ENCODE peak calls at places on chromosomes 4 and X, in five cellular contexts. One of them, this sample, is unnamed.

GRCh38 chr4:128130621-128131020 is 69.5 kb downstream of the LARP1B start:
- DNase-seq in K562: no peak
- DNase-seq in GM12878: no peak
- DNase-seq in HepG2: no peak
- DNase-seq in SK-N-SH: no peak
- DNase-seq in this sample: no peak

GRCh38 chrX:65677954-65678469 is 10.6 kb downstream of the MSN start:
- DNase-seq in GM12878: no peak
- DNase-seq in K562: no peak
- DNase-seq in SK-N-SH: no peak
- DNase-seq in HepG2: no peak
- DNase-seq in this sample: peak

GRCh38 chrX:50700921-50701320 is 113.1 kb downstream of the SHROOM4 start:
- DNase-seq in SK-N-SH: no peak
- DNase-seq in GM12878: no peak
- DNase-seq in HepG2: no peak
- DNase-seq in K562: no peak
- DNase-seq in this sample: no peak

GRCh38 chr4:78417603-78418002 is 134.0 kb upstream of the ANXA3 start:
- DNase-seq in K562: no peak
- DNase-seq in HepG2: no peak
- DNase-seq in GM12878: no peak
- DNase-seq in SK-N-SH: no peak
- DNase-seq in this sample: no peak

GRCh38 chrX:100445593-100445992 is 35.5 kb upstream of the PCDH19 start:
- DNase-seq in HepG2: no peak
- DNase-seq in K562: no peak
- DNase-seq in SK-N-SH: no peak
- DNase-seq in GM12878: no peak
- DNase-seq in this sample: no peak

GRCh38 chrX:97290199-97290598 is 406.5 kb downstream of the RPA4 start:
- DNase-seq in SK-N-SH: no peak
- DNase-seq in HepG2: peak
- DNase-seq in K562: no peak
- DNase-seq in GM12878: no peak
- DNase-seq in this sample: no peak

GRCh38 chr4:186067757-186068385 is 1.1 kb upstream of the TLR3 start:
- DNase-seq in K562: peak
- DNase-seq in SK-N-SH: peak
- DNase-seq in GM12878: peak
- DNase-seq in HepG2: peak
- DNase-seq in this sample: no peak

GRCh38 chr4:3270141-3270611 is 21.2 kb downstream of the MSANTD1 start:
- DNase-seq in HepG2: no peak
- DNase-seq in SK-N-SH: peak
- DNase-seq in K562: no peak
- DNase-seq in GM12878: no peak
- DNase-seq in this sample: no peak

GRCh38 chr4:93384897-93385296 is 443.7 kb upstream of the ATOH1 start:
- DNase-seq in SK-N-SH: no peak
- DNase-seq in K562: no peak
- DNase-seq in HepG2: no peak
- DNase-seq in GM12878: no peak
- DNase-seq in this sample: peak

GRCh38 chr4:5338511-5338910 is 287.2 kb downstream of the STK32B start:
- DNase-seq in K562: no peak
- DNase-seq in GM12878: no peak
- DNase-seq in SK-N-SH: no peak
- DNase-seq in HepG2: no peak
- DNase-seq in this sample: no peak

GRCh38 chrX:22922961-22923360 is 76.8 kb upstream of the DDX53 start:
- DNase-seq in SK-N-SH: no peak
- DNase-seq in HepG2: no peak
- DNase-seq in GM12878: no peak
- DNase-seq in K562: no peak
- DNase-seq in this sample: no peak

GRCh38 chr4:179415842-179416223 is 1973.6 kb upstream of the AGA start:
- DNase-seq in K562: no peak
- DNase-seq in SK-N-SH: no peak
- DNase-seq in HepG2: no peak
- DNase-seq in GM12878: no peak
- DNase-seq in this sample: no peak

DNA sequence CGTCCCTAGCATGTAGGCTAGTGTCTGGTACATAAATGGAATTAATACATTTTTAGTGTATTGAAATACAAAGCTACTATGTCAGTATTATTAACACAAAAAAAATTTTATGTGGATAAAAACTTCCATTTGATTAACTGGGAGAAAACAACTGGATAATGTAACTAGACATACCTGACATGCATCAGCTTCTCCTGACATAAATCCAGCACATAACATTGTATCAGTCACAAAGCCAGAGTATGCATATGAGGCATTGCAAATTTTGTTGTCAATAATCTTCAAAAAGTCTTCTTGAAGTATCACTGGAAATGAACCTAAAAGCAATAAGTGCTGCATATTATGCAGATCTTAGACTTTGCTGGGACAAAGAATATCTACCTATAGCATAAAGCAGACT is 16.9 kb downstream of the TMPRSS11B start:
- DNase-seq in GM12878: no peak
- DNase-seq in K562: no peak
- DNase-seq in HepG2: no peak
- DNase-seq in SK-N-SH: no peak
- DNase-seq in this sample: no peak
- TF ChIP-seq EP300 in GM12878: no peak
- TF ChIP-seq EP300 in K562: no peak
- TF ChIP-seq EP300 in HepG2: no peak
- TF ChIP-seq EP300 in SK-N-SH: no peak
- TF ChIP-seq EP300 in this sample: no peak

DNA sequence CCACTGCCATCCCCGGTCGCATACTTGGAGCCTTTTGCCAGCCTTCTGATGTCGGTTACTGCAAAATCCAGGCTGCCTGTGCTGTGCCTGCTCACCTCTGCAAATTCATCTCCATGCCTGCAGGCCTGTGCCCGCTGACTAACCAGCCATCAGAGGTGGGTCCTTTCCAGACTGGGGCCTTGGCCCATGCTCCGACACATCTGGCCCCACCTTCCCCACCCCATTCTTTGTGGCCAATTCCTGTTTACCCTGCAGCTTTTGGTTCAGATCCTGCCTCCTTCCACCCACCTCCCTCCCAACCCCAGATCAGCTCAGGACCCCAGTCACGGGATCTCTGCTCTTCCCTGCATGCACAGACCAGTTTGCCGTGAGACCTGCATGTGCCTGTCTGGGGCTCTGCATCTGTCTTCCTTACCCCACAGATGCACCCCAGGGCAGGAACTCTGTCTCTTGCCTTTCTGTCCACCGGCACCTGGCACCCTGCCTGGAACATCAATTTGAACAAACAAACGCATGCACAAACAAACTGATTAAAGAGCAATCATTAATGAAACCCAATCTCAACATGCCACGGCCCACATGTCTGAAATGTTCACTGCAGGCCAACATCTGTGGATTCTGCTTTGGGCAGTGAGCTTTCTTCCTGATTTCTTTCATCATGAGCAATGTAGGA is 112.8 kb upstream of the PSAPL1 start:
- DNase-seq in HepG2: no peak
- DNase-seq in K562: no peak
- DNase-seq in SK-N-SH: peak
- DNase-seq in GM12878: no peak
- DNase-seq in this sample: no peak
- TF ChIP-seq REST in HepG2: no peak
- TF ChIP-seq REST in K562: no peak
- TF ChIP-seq REST in SK-N-SH: no peak
- TF ChIP-seq REST in GM12878: no peak
- TF ChIP-seq REST in this sample: no peak

GRCh38 chr4:8220661-8221446 is 21.8 kb downstream of the SH3TC1 start:
- DNase-seq in SK-N-SH: no peak
- DNase-seq in K562: no peak
- DNase-seq in HepG2: no peak
- DNase-seq in GM12878: no peak
- DNase-seq in this sample: no peak

GRCh38 chr4:8222609-8223391 is 23.7 kb downstream of the SH3TC1 start:
- DNase-seq in HepG2: no peak
- DNase-seq in SK-N-SH: peak
- DNase-seq in GM12878: no peak
- DNase-seq in K562: no peak
- DNase-seq in this sample: no peak

GRCh38 chr4:8219236-8219635 is 20.1 kb downstream of the SH3TC1 start:
- DNase-seq in SK-N-SH: peak
- DNase-seq in K562: no peak
- DNase-seq in HepG2: no peak
- DNase-seq in GM12878: no peak
- DNase-seq in this sample: no peak

GRCh38 chr4:8221985-8222384 is 22.9 kb downstream of the SH3TC1 start:
- DNase-seq in HepG2: no peak
- DNase-seq in SK-N-SH: no peak
- DNase-seq in GM12878: no peak
- DNase-seq in K562: no peak
- DNase-seq in this sample: no peak

GRCh38 chr4:8221476-8221875 is 22.4 kb downstream of the SH3TC1 start:
- DNase-seq in GM12878: peak
- DNase-seq in SK-N-SH: peak
- DNase-seq in K562: no peak
- DNase-seq in HepG2: no peak
- DNase-seq in this sample: no peak
- TF ChIP-seq EP300 in GM12878: peak
- TF ChIP-seq EP300 in SK-N-SH: no peak
- TF ChIP-seq EP300 in K562: no peak
- TF ChIP-seq EP300 in HepG2: no peak
- TF ChIP-seq EP300 in this sample: no peak

GRCh38 chr4:7020856-7021255 is 22.3 kb upstream of the TADA2B start:
- DNase-seq in HepG2: no peak
- DNase-seq in SK-N-SH: no peak
- DNase-seq in GM12878: no peak
- DNase-seq in K562: no peak
- DNase-seq in this sample: no peak

GRCh38 chr4:7023486-7023885 is 19.7 kb upstream of the TADA2B start:
- DNase-seq in GM12878: no peak
- DNase-seq in HepG2: no peak
- DNase-seq in SK-N-SH: no peak
- DNase-seq in K562: no peak
- DNase-seq in this sample: no peak

GRCh38 chr4:7021355-7021754 is 21.8 kb upstream of the TADA2B start:
- DNase-seq in GM12878: no peak
- DNase-seq in SK-N-SH: no peak
- DNase-seq in K562: no peak
- DNase-seq in HepG2: no peak
- DNase-seq in this sample: no peak

GRCh38 chr4:7020290-7020689 is 22.9 kb upstream of the TADA2B start:
- DNase-seq in HepG2: no peak
- DNase-seq in SK-N-SH: no peak
- DNase-seq in GM12878: no peak
- DNase-seq in K562: no peak
- DNase-seq in this sample: no peak

DNA sequence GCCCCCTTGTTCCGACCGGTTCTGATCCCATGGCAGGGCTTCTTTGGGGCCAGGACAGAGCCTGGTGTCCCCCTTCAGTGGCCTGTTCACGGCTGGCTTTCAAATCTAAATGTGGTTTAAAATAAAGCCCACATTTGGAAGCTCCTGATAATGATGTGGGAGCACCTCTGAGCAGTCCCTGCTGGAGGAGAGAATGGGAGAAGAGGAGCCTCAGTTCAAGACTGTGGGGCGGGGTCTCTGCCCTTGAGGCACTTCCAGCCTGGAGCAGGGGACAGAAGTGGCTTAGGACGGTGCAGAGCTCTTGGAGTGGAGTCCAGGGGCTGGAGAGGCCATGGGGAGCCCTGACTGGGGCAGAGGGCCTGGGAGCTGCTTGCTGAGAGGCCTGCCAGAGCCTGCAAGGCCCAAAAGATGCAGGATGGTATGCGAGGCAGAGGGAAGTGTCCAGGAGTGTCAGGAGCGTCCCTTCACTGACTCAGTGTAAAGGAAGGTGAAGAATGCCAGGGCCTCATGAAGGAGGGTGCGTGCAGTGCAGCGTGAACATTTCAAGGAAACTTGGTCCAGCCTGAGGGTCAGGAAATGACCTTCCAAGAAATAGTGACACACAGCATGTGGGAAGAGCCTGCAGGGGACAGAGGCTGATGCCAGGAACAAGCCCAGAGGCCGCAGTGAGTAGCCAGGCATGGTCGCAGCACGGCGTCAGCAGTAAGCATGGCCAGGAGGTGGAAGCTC is 21.1 kb upstream of the TADA2B start:
- DNase-seq in GM12878: no peak
- DNase-seq in HepG2: no peak
- DNase-seq in K562: no peak
- DNase-seq in SK-N-SH: no peak
- DNase-seq in this sample: peak
- TF ChIP-seq REST in GM12878: no peak
- TF ChIP-seq REST in HepG2: no peak
- TF ChIP-seq REST in K562: no peak
- TF ChIP-seq REST in SK-N-SH: no peak
- TF ChIP-seq REST in this sample: no peak